ENCODE peak calls at places on chromosomes 12 and 14, in eight cellular contexts. B, C, V, S, P, K, I and A are unnamed samples.

GRCh38 chr12:50261654-50262053 is 21.7 kb downstream of the LIMA1 start:
- DNase-seq in P (no peak), I (no peak), B (no peak), K (no peak), V (no peak), C (no peak), S (no peak), A (no peak)

GRCh38 chr12:93387780-93388179 is 10.1 kb downstream of the NUDT4 start:
- DNase-seq in S (no peak), B (no peak), P (peak; percentile 52), C (no peak), I (no peak), K (peak; percentile 34), V (no peak), A (peak; percentile 45)

GRCh38 chr12:110798461-110798860 is 48.3 kb upstream of the CCDC63 start:
- DNase-seq in K (no peak), I (no peak), B (no peak), C (no peak), V (no peak), S (no peak), P (no peak), A (no peak)

GRCh38 chr14:53367631-53368030 is 214.5 kb upstream of the DDHD1 start:
- DNase-seq in B (no peak), C (no peak), I (no peak), P (no peak), K (no peak), S (no peak), V (no peak), A (no peak)

GRCh38 chr14:52825085-52825484 is 33.7 kb upstream of the GNPNAT1 start:
- DNase-seq in S (no peak), B (no peak), P (no peak), K (peak; percentile 24), I (no peak), C (no peak), V (no peak), A (no peak)

GRCh38 chr12:56998981-56999380 is 7.4 kb downstream of the ZBTB39 start:
- DNase-seq in I (no peak), K (peak; percentile 85), B (no peak), V (no peak), S (peak; percentile 16), P (no peak), C (no peak), A (no peak)

GRCh38 chr12:120710805-120711296 is 593 bp downstream of the UNC119B start:
- DNase-seq in B (no peak), I (no peak), V (no peak), K (peak; percentile 56), S (no peak), C (peak; percentile 38), P (no peak), A (no peak)

GRCh38 chr12:91896725-91897515 is 248.7 kb downstream of the BTG1 start:
- DNase-seq in B (no peak), I (no peak), S (no peak), K (no peak), C (no peak), P (no peak), V (no peak), A (no peak)

GRCh38 chr14:97977711-97978261 is 1180.6 kb downstream of the VRK1 start:
- DNase-seq in P (peak; percentile 29), V (peak; percentile 55), K (no peak), I (peak; percentile 72), B (peak; percentile 14), C (peak; percentile 88), S (peak; percentile 32), A (no peak)

GRCh38 chr12:51329742-51330141 is 5.8 kb upstream of the BIN2 start:
- DNase-seq in P (no peak), S (no peak), V (no peak), C (no peak), K (peak; percentile 31), I (no peak), B (no peak), A (no peak)

GRCh38 chr12:90290980-90291975 is 582.6 kb upstream of the ATP2B1 start:
- DNase-seq in I (no peak), B (no peak), C (no peak), K (no peak), S (no peak), P (no peak), V (no peak), A (no peak)

GRCh38 chr12:70719672-70720420 is 82.6 kb upstream of the PTPRB start:
- DNase-seq in P (peak; percentile 62), V (peak; percentile 11), I (peak; percentile 37), B (peak; percentile 36), S (no peak), K (peak; percentile 36), C (peak; percentile 33), A (peak; percentile 56)